ENCODE peak calls at places on chromosomes 1 and 21, in seven cellular contexts. One of them, this sample, is unnamed. For H3K4me1, the result is how much of the 10 kb centered on the place peaks cover.

GRCh38 chr1:842816-843215 is 80.9 kb upstream of the SAMD11 start:
- DNase-seq in GM23338: no peak
- DNase-seq in transverse colon: no peak
- DNase-seq in breast epithelium: no peak
- DNase-seq in prostate gland: no peak
- DNase-seq in spleen: no peak
- DNase-seq in stomach: no peak
- DNase-seq in this sample: no peak

GRCh38 chr1:162248854-162249535 is 127.7 kb downstream of the SPATA46 start:
- DNase-seq in GM23338: peak
- DNase-seq in transverse colon: no peak
- DNase-seq in breast epithelium: no peak
- DNase-seq in prostate gland: no peak
- DNase-seq in spleen: no peak
- DNase-seq in stomach: no peak
- DNase-seq in this sample: no peak

GRCh38 chr21:37257967-37258877 is 8.9 kb downstream of the VPS26C start:
- DNase-seq in GM23338: peak
- DNase-seq in transverse colon: peak
- DNase-seq in breast epithelium: no peak
- DNase-seq in prostate gland: peak
- DNase-seq in spleen: peak
- DNase-seq in stomach: peak
- DNase-seq in this sample: no peak

GRCh38 chr1:154145986-154146385 is 8.9 kb downstream of the NUP210L start:
- DNase-seq in GM23338: peak
- DNase-seq in transverse colon: no peak
- DNase-seq in breast epithelium: no peak
- DNase-seq in prostate gland: no peak
- DNase-seq in spleen: no peak
- DNase-seq in stomach: no peak
- DNase-seq in this sample: no peak

GRCh38 chr1:223716302-223716862 is 4.0 kb downstream of the CAPN2 start:
- DNase-seq in GM23338: no peak
- DNase-seq in transverse colon: peak
- DNase-seq in breast epithelium: no peak
- DNase-seq in prostate gland: no peak
- DNase-seq in spleen: peak
- DNase-seq in stomach: no peak
- DNase-seq in this sample: no peak

GRCh38 chr1:166119678-166120077 is 47.1 kb downstream of the FAM78B start:
- DNase-seq in GM23338: no peak
- DNase-seq in transverse colon: no peak
- DNase-seq in breast epithelium: no peak
- DNase-seq in prostate gland: no peak
- DNase-seq in spleen: no peak
- DNase-seq in stomach: no peak
- DNase-seq in this sample: peak

GRCh38 chr1:18955442-18956188 is 861 bp downstream of the IFFO2 start:
- DNase-seq in GM23338: peak
- DNase-seq in transverse colon: peak
- DNase-seq in breast epithelium: no peak
- DNase-seq in prostate gland: peak
- DNase-seq in spleen: peak
- DNase-seq in stomach: peak
- DNase-seq in this sample: no peak

GRCh38 chr1:1027723-1028266 is 7.9 kb downstream of the AGRN start:
- DNase-seq in GM23338: no peak
- DNase-seq in transverse colon: no peak
- DNase-seq in breast epithelium: no peak
- DNase-seq in prostate gland: no peak
- DNase-seq in spleen: no peak
- DNase-seq in stomach: no peak
- DNase-seq in this sample: no peak

GRCh38 chr1:169928438-169929209 is 34.9 kb upstream of the SCYL3 start:
- DNase-seq in GM23338: peak
- DNase-seq in transverse colon: no peak
- DNase-seq in breast epithelium: no peak
- DNase-seq in prostate gland: no peak
- DNase-seq in spleen: no peak
- DNase-seq in stomach: no peak
- DNase-seq in this sample: no peak

GRCh38 chr1:11997081-11997851 is 17.0 kb downstream of the MFN2 start:
- DNase-seq in GM23338: no peak
- DNase-seq in transverse colon: no peak
- DNase-seq in breast epithelium: no peak
- DNase-seq in prostate gland: no peak
- DNase-seq in spleen: no peak
- DNase-seq in stomach: no peak
- DNase-seq in this sample: no peak
- TF ChIP-seq POLR2AphosphoS5 in GM23338: no peak
- TF ChIP-seq POLR2AphosphoS5 in transverse colon: no peak
- TF ChIP-seq POLR2AphosphoS5 in breast epithelium: no peak
- TF ChIP-seq POLR2AphosphoS5 in prostate gland: no peak
- TF ChIP-seq POLR2AphosphoS5 in spleen: no peak
- TF ChIP-seq POLR2AphosphoS5 in stomach: no peak
- TF ChIP-seq POLR2AphosphoS5 in this sample: no peak

GRCh38 chr1:110212165-110213142 is 2.3 kb downstream of the KCNC4 start:
- DNase-seq in GM23338: peak
- DNase-seq in transverse colon: no peak
- DNase-seq in breast epithelium: no peak
- DNase-seq in prostate gland: no peak
- DNase-seq in spleen: no peak
- DNase-seq in stomach: no peak
- DNase-seq in this sample: no peak
- H3K4me1 ChIP-seq in GM23338: under half
- H3K4me1 ChIP-seq in transverse colon: under half
- H3K4me1 ChIP-seq in breast epithelium: under half
- H3K4me1 ChIP-seq in prostate gland: under half
- H3K4me1 ChIP-seq in spleen: half or more
- H3K4me1 ChIP-seq in stomach: half or more
- H3K4me1 ChIP-seq in this sample: half or more

GRCh38 chr1:218345673-218346390 is 696 bp downstream of the TGFB2 start:
- DNase-seq in GM23338: peak
- DNase-seq in transverse colon: peak
- DNase-seq in breast epithelium: peak
- DNase-seq in prostate gland: peak
- DNase-seq in spleen: peak
- DNase-seq in stomach: peak
- DNase-seq in this sample: no peak

GRCh38 chr1:218347713-218348627 is 2.8 kb downstream of the TGFB2 start:
- DNase-seq in GM23338: peak
- DNase-seq in transverse colon: no peak
- DNase-seq in breast epithelium: no peak
- DNase-seq in prostate gland: no peak
- DNase-seq in spleen: no peak
- DNase-seq in stomach: no peak
- DNase-seq in this sample: no peak

GRCh38 chr1:218347316-218347712 is 2.2 kb downstream of the TGFB2 start:
- DNase-seq in GM23338: peak
- DNase-seq in transverse colon: no peak
- DNase-seq in breast epithelium: no peak
- DNase-seq in prostate gland: no peak
- DNase-seq in spleen: no peak
- DNase-seq in stomach: no peak
- DNase-seq in this sample: no peak

GRCh38 chr1:218346391-218347204 is 1.5 kb downstream of the TGFB2 start:
- DNase-seq in GM23338: peak
- DNase-seq in transverse colon: no peak
- DNase-seq in breast epithelium: no peak
- DNase-seq in prostate gland: no peak
- DNase-seq in spleen: peak
- DNase-seq in stomach: no peak
- DNase-seq in this sample: no peak

DNA sequence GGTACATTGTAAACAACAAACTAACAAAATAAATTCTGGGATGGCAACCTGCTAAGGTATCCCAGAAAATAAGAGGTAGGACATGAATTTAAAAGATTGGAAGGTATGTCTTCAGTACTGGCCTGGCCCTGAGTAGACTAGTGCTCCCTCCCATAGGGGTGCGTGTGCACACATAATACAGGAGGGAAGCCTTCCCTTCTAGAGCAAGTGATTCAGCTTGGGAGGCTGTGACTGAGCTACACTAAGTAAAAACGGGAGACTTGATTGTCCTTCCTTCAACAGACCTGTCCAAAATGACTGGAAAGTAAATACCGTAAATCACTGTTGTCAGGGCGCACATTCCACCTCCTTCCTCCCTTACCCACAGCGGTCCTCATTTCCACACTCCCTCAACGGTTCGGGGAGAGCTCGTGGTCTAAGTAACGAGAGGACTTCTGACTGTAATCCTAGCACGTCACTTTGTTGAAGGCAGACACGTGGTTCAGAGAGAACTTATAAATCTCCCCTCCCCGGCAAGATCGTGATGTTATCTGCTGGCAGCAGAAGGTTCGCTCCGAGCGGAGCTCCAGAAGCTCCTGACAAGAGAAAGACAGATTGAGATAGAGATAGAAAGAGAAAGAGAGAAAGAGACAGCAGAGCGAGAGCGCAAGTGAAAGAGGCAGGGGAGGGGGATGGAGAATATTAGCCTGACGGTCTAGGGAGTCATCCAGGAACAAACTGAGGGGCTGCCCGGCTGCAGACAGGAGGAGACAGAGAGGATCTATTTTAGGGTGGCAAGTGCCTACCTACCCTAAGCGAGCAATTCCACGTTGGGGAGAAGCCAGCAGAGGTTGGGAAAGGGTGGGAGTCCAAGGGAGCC is at the start of gene TGFB2:
- DNase-seq in GM23338: peak
- DNase-seq in transverse colon: peak
- DNase-seq in breast epithelium: no peak
- DNase-seq in prostate gland: peak
- DNase-seq in spleen: no peak
- DNase-seq in stomach: no peak
- DNase-seq in this sample: no peak
- TF ChIP-seq POLR2AphosphoS5 in GM23338: no peak
- TF ChIP-seq POLR2AphosphoS5 in transverse colon: peak
- TF ChIP-seq POLR2AphosphoS5 in breast epithelium: peak
- TF ChIP-seq POLR2AphosphoS5 in prostate gland: peak
- TF ChIP-seq POLR2AphosphoS5 in spleen: peak
- TF ChIP-seq POLR2AphosphoS5 in stomach: peak
- TF ChIP-seq POLR2AphosphoS5 in this sample: peak

DNA sequence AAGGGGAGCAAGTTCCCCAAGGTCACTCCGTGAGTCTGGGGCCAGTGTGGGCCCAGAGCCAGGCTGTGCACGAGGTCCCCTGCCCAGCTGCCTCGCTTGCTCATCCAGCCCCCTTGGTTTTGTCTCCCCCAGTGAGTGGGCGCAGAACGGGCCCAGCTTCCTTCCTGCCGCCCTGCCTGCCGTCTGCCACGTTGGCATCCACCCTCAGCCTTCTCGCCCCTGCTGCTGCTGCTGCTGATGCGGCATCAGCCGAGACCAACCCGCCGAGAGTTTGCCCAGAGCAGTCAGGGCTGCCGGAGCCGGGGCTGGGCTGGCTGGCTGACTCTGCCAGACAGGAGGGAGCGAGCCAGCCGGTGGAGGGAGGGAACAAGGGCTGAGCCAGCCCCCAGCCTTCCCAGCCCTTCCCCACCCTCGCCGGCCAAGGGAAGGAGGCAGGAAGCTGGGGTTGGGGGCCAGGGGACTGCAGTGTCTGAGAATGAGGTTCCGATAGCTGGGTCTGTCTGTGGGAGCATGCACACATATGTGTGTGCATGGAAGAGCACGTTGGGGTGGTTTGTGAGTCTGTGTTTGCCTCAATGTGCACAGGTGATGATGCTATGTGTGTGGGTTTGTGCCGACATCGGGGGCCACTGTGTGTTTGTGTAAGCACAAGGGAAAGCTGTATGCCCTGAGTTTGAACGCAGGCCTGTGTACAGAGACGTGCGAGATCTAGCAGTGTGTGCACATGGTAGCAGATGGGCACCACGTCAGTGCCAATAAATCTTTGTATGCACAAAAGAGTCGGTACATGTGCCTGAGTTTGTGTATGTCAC is 31.6 kb upstream of the WASF2 start:
- DNase-seq in GM23338: no peak
- DNase-seq in transverse colon: no peak
- DNase-seq in breast epithelium: no peak
- DNase-seq in prostate gland: no peak
- DNase-seq in spleen: peak
- DNase-seq in stomach: no peak
- DNase-seq in this sample: no peak
- H3K4me1 ChIP-seq in GM23338: under half
- H3K4me1 ChIP-seq in transverse colon: half or more
- H3K4me1 ChIP-seq in breast epithelium: under half
- H3K4me1 ChIP-seq in prostate gland: under half
- H3K4me1 ChIP-seq in spleen: half or more
- H3K4me1 ChIP-seq in stomach: half or more
- H3K4me1 ChIP-seq in this sample: half or more

DNA sequence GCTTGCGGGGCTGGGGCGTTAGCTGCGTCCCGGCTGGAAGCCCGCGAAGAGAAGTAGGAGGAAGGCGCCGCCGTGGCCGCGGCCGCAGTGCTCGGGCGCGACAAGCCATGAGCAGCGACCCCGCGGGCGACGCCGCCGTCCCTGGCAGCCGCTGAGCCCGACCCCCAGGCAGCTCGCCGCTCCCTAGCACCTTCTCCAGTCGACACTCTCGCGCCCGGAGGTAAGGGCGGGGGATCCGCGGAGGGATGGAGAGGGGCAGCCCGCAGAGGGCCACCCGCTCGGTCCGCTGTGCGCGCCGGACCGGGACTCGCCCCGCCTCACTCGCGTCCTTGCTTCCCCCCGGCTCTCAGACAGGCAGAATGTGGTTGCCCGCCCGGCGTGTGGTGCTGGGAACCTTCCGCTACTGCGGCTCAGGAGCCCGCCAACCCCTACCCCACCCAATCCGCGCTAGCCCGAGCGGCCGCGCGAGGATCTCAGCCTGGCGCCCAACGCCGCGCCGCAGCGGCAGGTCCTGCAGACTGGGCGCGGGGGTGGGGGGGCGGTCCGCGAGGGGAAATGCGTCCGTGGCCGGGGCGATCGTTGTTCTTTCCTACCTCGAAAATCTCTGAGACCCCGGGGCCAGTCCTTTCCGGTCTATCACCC is at the start of gene LRRC8C:
- DNase-seq in GM23338: peak
- DNase-seq in transverse colon: peak
- DNase-seq in breast epithelium: no peak
- DNase-seq in prostate gland: peak
- DNase-seq in spleen: peak
- DNase-seq in stomach: peak
- DNase-seq in this sample: no peak
- TF ChIP-seq POLR2AphosphoS5 in GM23338: no peak
- TF ChIP-seq POLR2AphosphoS5 in transverse colon: no peak
- TF ChIP-seq POLR2AphosphoS5 in breast epithelium: peak
- TF ChIP-seq POLR2AphosphoS5 in prostate gland: no peak
- TF ChIP-seq POLR2AphosphoS5 in spleen: peak
- TF ChIP-seq POLR2AphosphoS5 in stomach: no peak
- TF ChIP-seq POLR2AphosphoS5 in this sample: peak

DNA sequence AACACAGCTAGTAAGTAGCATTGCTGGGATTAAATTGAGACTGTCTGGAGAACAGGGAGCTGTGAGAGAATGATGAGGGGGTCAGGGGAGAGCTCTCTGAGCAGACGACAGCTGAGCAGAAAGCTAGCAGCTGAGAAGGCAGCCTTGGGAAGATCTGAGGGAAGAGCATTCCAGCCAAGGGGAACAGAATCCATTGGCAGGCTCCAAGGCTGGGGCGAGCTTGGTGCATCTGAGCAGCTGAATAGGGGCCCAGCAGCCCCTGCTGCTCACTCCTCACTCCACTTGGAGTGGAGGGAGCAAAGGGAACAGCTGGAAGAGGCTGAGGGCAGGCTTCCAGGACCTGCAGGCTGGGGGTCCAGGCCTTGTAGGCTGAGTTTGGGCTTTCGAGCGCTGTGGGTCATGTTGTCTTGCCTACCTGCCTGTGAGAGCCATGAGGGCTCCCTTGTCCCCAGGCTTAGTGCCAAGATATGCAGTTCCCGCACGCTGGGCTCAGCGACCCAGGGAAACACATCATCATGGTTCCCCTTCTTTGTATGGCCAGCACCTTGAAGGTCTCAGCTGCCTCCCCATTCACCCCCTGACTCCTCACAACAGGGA is 10.5 kb downstream of the ACOT11 start:
- DNase-seq in GM23338: no peak
- DNase-seq in transverse colon: no peak
- DNase-seq in breast epithelium: no peak
- DNase-seq in prostate gland: no peak
- DNase-seq in spleen: peak
- DNase-seq in stomach: no peak
- DNase-seq in this sample: no peak
- H3K4me1 ChIP-seq in GM23338: under half
- H3K4me1 ChIP-seq in transverse colon: under half
- H3K4me1 ChIP-seq in breast epithelium: under half
- H3K4me1 ChIP-seq in prostate gland: under half
- H3K4me1 ChIP-seq in spleen: under half
- H3K4me1 ChIP-seq in stomach: under half
- H3K4me1 ChIP-seq in this sample: under half

This sample was measured in vagina.